ENCODE peak calls at places on chromosomes 6 and 20, in four cellular contexts. L, G, O and N are unnamed samples.

GRCh38 chr20:49335456-49335855 is 57.6 kb upstream of the ZNFX1 start:
- DNase-seq in L (no peak), G (no peak), O (no peak), N (no peak)

GRCh38 chr6:168662301-168662936 is 221.4 kb downstream of the SMOC2 start:
- DNase-seq in L (no peak), G (no peak), O (no peak), N (no peak)

GRCh38 chr6:136793348-136793747 is 1.1 kb upstream of the MAP3K5 start:
- DNase-seq in L (no peak), G (no peak), O (no peak), N (no peak)

GRCh38 chr6:142605922-142606321 is 304.1 kb downstream of the ADGRG6 start:
- DNase-seq in L (no peak), G (no peak), O (no peak), N (no peak)

GRCh38 chr6:4607026-4607704 is 169.0 kb upstream of the CDYL start:
- DNase-seq in L (no peak), G (no peak), O (no peak), N (no peak)

GRCh38 chr6:34673079-34673478 is 23.5 kb downstream of the ILRUN start:
- DNase-seq in L (no peak), G (no peak), O (no peak), N (no peak)

GRCh38 chr6:107699191-107700015 is 124.7 kb downstream of the SCML4 start:
- DNase-seq in L (no peak), G (no peak), O (no peak), N (no peak)

GRCh38 chr6:112337209-112337638 is 9.9 kb upstream of the RFPL4B start:
- DNase-seq in L (peak), G (peak), O (peak), N (no peak)

GRCh38 chr6:123316733-123317323 is 319.9 kb downstream of the TRDN start:
- DNase-seq in L (no peak), G (no peak), O (peak), N (peak)

GRCh38 chr6:3176562-3177355 is 19.4 kb upstream of the TUBB2A start:
- DNase-seq in L (peak), G (no peak), O (peak), N (peak)

GRCh38 chr6:111989743-111990142 is 64.2 kb upstream of the CCN6 start:
- DNase-seq in L (no peak), G (no peak), O (no peak), N (no peak)

GRCh38 chr6:169793408-169793807 is 42.0 kb downstream of the ERMARD start:
- DNase-seq in L (no peak), G (no peak), O (no peak), N (no peak)

GRCh38 chr6:52390361-52390727 is 28.4 kb downstream of the PAQR8 start:
- DNase-seq in L (no peak), G (no peak), O (no peak), N (peak)

GRCh38 chr20:59299961-59300340 is 460 bp upstream of the EDN3 start:
- DNase-seq in L (no peak), G (no peak), O (no peak), N (no peak)

GRCh38 chr20:962683-963082 is 39.4 kb downstream of the RSPO4 start:
- DNase-seq in L (no peak), G (no peak), O (no peak), N (no peak)

GRCh38 chr6:101477436-101477835 is 83.9 kb downstream of the GRIK2 start:
- DNase-seq in L (no peak), G (no peak), O (no peak), N (no peak)

GRCh38 chr20:25256226-25256859 is 8.5 kb downstream of the PYGB start:
- DNase-seq in L (no peak), G (no peak), O (no peak), N (no peak)

GRCh38 chr6:47096233-47096887 is 54.2 kb upstream of the ADGRF1 start:
- DNase-seq in L (no peak), G (no peak), O (no peak), N (peak)

GRCh38 chr6:168574075-168574698 is 133.2 kb downstream of the SMOC2 start:
- DNase-seq in L (no peak), G (no peak), O (no peak), N (no peak)

GRCh38 chr6:30542404-30542725 is 13.9 kb downstream of the GNL1 start:
- DNase-seq in L (no peak), G (no peak), O (no peak), N (no peak)

GRCh38 chr6:163554663-163555062 is 140.1 kb downstream of the QKI start:
- DNase-seq in L (peak), G (no peak), O (peak), N (no peak)

GRCh38 chr6:22442826-22443225 is 126.5 kb upstream of the HDGFL1 start:
- DNase-seq in L (no peak), G (no peak), O (no peak), N (no peak)

GRCh38 chr6:139370047-139370706 is 4.3 kb downstream of the CITED2 start:
- DNase-seq in L (no peak), G (no peak), O (no peak), N (peak)

GRCh38 chr6:52712136-52712535 is 41.2 kb downstream of the TMEM14A start:
- DNase-seq in L (no peak), G (no peak), O (no peak), N (no peak)

GRCh38 chr20:19937651-19938420 is 79.3 kb upstream of the NAA20 start:
- DNase-seq in L (no peak), G (no peak), O (no peak), N (no peak)

GRCh38 chr6:157520986-157521664 is 140.1 kb downstream of the ZDHHC14 start:
- DNase-seq in L (no peak), G (no peak), O (no peak), N (no peak)

GRCh38 chr20:51525241-51526104 is 17.0 kb downstream of the NFATC2 start:
- DNase-seq in L (no peak), G (no peak), O (no peak), N (no peak)

GRCh38 chr6:81606965-81607381 is 145.5 kb downstream of the TENT5A start:
- DNase-seq in L (no peak), G (no peak), O (no peak), N (no peak)

GRCh38 chr20:39190666-39191570 is 228.8 kb downstream of the DHX35 start:
- DNase-seq in L (no peak), G (peak), O (no peak), N (peak)

GRCh38 chr6:20997143-20997792 is 463.0 kb downstream of the CDKAL1 start:
- DNase-seq in L (no peak), G (no peak), O (no peak), N (no peak)

GRCh38 chr6:54097753-54098152 is 13.5 kb upstream of the MLIP start:
- DNase-seq in L (no peak), G (no peak), O (no peak), N (no peak)